ENCODE peak calls at places on chromosomes 4 and X, in ten cellular contexts. C, D, R, K, I, T, B, J, Y and V are unnamed samples.

GRCh38 chr4:70709551-70710080 is 12.1 kb upstream of the RUFY3 start:
- DNase-seq in T (no peak), C (no peak), R (peak; percentile 68), D (no peak), K (no peak), I (no peak), Y (no peak), J (no peak), B (no peak), V (no peak)

GRCh38 chr4:14008494-14008893 is 381.0 kb upstream of the BOD1L1 start:
- DNase-seq in I (no peak), C (no peak), B (no peak), D (no peak), J (no peak), R (no peak), T (no peak), Y (no peak), K (no peak), V (no peak)

GRCh38 chr4:102792361-102792936 is 31.7 kb upstream of the MANBA start:
- DNase-seq in Y (no peak), T (no peak), C (no peak), J (no peak), I (no peak), R (no peak), D (no peak), K (no peak), B (no peak), V (no peak)

GRCh38 chrX:20974326-20974725 is 399.9 kb upstream of the CNKSR2 start:
- DNase-seq in R (peak; percentile 18), T (no peak), B (no peak), I (no peak), K (no peak), C (no peak), Y (no peak), D (no peak), J (peak; percentile 54), V (no peak)

GRCh38 chrX:40885984-40886383 is 150.6 kb upstream of the MED14 start:
- DNase-seq in C (no peak), B (no peak), R (no peak), K (no peak), J (no peak), T (no peak), I (no peak), Y (no peak), D (no peak), V (no peak)

GRCh38 chrX:119549327-119550016 is 15.7 kb downstream of the STEEP1 start:
- DNase-seq in T (no peak), J (no peak), B (no peak), C (no peak), D (no peak), K (no peak), R (no peak), Y (no peak), I (no peak), V (no peak)

GRCh38 chrX:69178592-69178991 is 13.3 kb upstream of the PJA1 start:
- DNase-seq in R (no peak), K (no peak), T (no peak), C (no peak), I (no peak), B (no peak), D (no peak), J (no peak), Y (no peak), V (no peak)

GRCh38 chrX:1598021-1598875 is 6.8 kb downstream of the AKAP17A start:
- DNase-seq in K (no peak), B (no peak), R (no peak), Y (no peak), I (no peak), T (peak; percentile 75), C (no peak), J (no peak), D (no peak), V (peak; percentile 79)

GRCh38 chr4:127145001-127145400 is 487.8 kb upstream of the INTU start:
- DNase-seq in K (no peak), R (no peak), T (no peak), Y (no peak), C (no peak), B (no peak), J (no peak), I (no peak), D (no peak), V (no peak)

GRCh38 chrX:123499787-123500186 is 233.1 kb downstream of the THOC2 start:
- DNase-seq in T (no peak), C (no peak), D (no peak), Y (no peak), K (no peak), J (no peak), I (no peak), B (no peak), R (no peak), V (no peak)

GRCh38 chr4:168475745-168476144 is 4.5 kb downstream of the DDX60L start:
- DNase-seq in T (no peak), R (peak; percentile 24), I (peak; percentile 36), D (no peak), C (peak; percentile 42), B (no peak), Y (no peak), J (no peak), K (peak; percentile 57), V (no peak)

GRCh38 chr4:183772361-183772760 is 113.3 kb downstream of the TRAPPC11 start:
- DNase-seq in C (no peak), T (no peak), R (no peak), J (no peak), I (no peak), K (no peak), Y (no peak), D (no peak), B (no peak), V (no peak)

GRCh38 chr4:92634891-92635290 is 331.1 kb downstream of the GRID2 start:
- DNase-seq in Y (no peak), T (no peak), B (no peak), I (no peak), R (peak; percentile 7), K (no peak), D (no peak), J (no peak), C (no peak), V (no peak)

GRCh38 chr4:1462768-1463075 is 56.5 kb upstream of the NKX1-1 start:
- DNase-seq in B (no peak), K (no peak), J (no peak), I (no peak), D (no peak), R (no peak), T (no peak), Y (no peak), C (no peak), V (peak; percentile 88)

GRCh38 chrX:97372006-97372766 is 488.5 kb downstream of the RPA4 start:
- DNase-seq in J (no peak), K (no peak), Y (no peak), D (no peak), B (no peak), T (no peak), R (no peak), I (no peak), C (no peak), V (no peak)

GRCh38 chr4:46933686-46934085 is 24.6 kb upstream of the COX7B2 start:
- DNase-seq in Y (no peak), T (no peak), B (no peak), I (no peak), C (no peak), D (no peak), J (no peak), R (peak; percentile 23), K (no peak), V (no peak)

GRCh38 chr4:46931981-46932380 is 22.9 kb upstream of the COX7B2 start:
- DNase-seq in Y (no peak), K (peak; percentile 43), D (peak; percentile 51), T (no peak), J (peak; percentile 64), B (no peak), C (peak; percentile 61), I (peak; percentile 49), R (peak; percentile 45), V (no peak)

GRCh38 chr4:46934731-46935130 is 25.7 kb upstream of the COX7B2 start:
- DNase-seq in T (no peak), B (no peak), J (no peak), D (peak; percentile 70), I (no peak), C (no peak), Y (no peak), R (no peak), K (no peak), V (no peak)

DNA sequence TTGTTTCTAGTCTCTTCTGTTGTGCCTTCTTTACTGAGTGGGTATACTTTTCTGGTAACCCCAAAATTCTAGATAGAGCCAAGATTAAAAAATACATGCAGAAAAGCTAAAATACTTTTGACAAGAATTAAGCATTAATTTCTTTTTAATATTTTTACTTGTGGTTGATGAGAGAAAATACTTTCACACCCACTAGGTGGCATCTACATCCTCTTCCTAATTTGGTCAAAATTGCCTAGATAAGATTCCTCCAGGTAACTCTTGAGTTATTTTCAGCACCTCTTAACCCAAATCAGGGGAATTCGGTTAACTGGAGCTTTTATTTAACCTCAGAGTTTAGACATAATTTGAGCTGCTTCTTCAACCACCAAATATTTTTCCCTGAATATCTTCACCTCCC is 28.4 kb upstream of the COX7B2 start:
- DNase-seq in R (peak; percentile 22), Y (no peak), B (no peak), D (no peak), C (no peak), I (no peak), J (peak; percentile 18), T (no peak), K (no peak), V (no peak)
- TF ChIP-seq CTCF in R (no peak), Y (no peak), B (no peak), D (no peak), C (peak; percentile 26), I (no peak), J (peak; percentile 32), T (no peak), K (no peak), V (peak; percentile 77)

DNA sequence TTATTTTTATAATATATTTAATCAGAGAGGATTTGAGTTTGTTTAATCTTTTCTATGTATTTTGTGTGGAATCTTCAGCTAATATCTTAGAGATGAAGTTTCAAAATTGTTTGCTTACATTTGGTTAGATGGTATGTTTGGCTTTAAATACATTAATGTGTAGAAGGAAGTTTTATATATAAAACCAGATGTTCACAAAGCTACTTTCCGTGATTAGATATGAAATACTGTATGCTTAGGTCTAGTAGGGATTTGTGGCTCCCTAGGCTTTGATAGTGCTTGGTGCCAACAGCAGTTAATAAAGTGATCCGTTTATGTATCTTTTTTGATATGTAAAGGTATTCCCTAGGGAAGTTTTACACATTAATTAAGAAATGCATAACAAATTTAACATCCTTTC is 223.0 kb downstream of the ARHGAP10 start:
- DNase-seq in T (no peak), I (no peak), C (no peak), D (no peak), K (no peak), Y (no peak), R (no peak), B (no peak), J (no peak), V (no peak)
- TF ChIP-seq CTCF in T (no peak), I (no peak), C (no peak), D (no peak), K (no peak), Y (no peak), R (no peak), B (no peak), J (no peak), V (no peak)

GRCh38 chr4:85708468-85708867 is 233.5 kb downstream of the ARHGAP24 start:
- DNase-seq in B (no peak), K (no peak), J (no peak), T (no peak), C (peak; percentile 8), D (no peak), Y (no peak), R (no peak), I (no peak), V (no peak)
- TF ChIP-seq CTCF in B (no peak), K (no peak), J (no peak), T (no peak), C (no peak), D (no peak), Y (no peak), R (no peak), I (no peak), V (no peak)

GRCh38 chrX:38660395-38661179 is 99.2 kb downstream of the TSPAN7 start:
- DNase-seq in R (no peak), D (no peak), K (no peak), C (no peak), J (no peak), Y (no peak), B (no peak), I (no peak), T (no peak), V (no peak)
- TF ChIP-seq CTCF in R (no peak), D (no peak), K (no peak), C (no peak), J (no peak), Y (no peak), B (no peak), I (no peak), T (no peak), V (no peak)